ENCODE peak calls at places on chromosomes 4 and X, in ten cellular contexts. K is HepG2, X is IMR-90, F is upper lobe of left lung, J is body of pancreas, H is heart left ventricle, Y is HCT116, N is gastrocnemius medialis, D is K562, M is right lobe of liver. V is an unnamed sample. For H3K4me1 and H3K36me3, the result is how much of the 10 kb centered on the place peaks cover.

GRCh38 chr4:145815027-145815612 is 123.5 kb downstream of the ZNF827 start:
- ATAC-seq in X (peak), D (no peak), F (no peak), M (no peak), J (no peak), H (no peak), N (no peak), K (no peak), Y (no peak), V (no peak)

GRCh38 chr4:16310606-16311005 is 84.3 kb upstream of the TAPT1 start:
- ATAC-seq in J (no peak), D (no peak), H (no peak), M (no peak), F (no peak), N (no peak), Y (no peak), K (no peak), X (no peak), V (no peak)

GRCh38 chr4:155946486-155946885 is 7.2 kb downstream of the CTSO start:
- ATAC-seq in M (no peak), X (no peak), H (peak), J (no peak), Y (no peak), K (no peak), F (peak), D (no peak), N (no peak), V (no peak)

GRCh38 chr4:141375855-141376254 is 155.2 kb downstream of the ZNF330 start:
- ATAC-seq in X (peak), Y (peak), J (peak), K (peak), F (peak), H (peak), N (no peak), D (no peak), M (no peak), V (no peak)

GRCh38 chrX:121823406-121823805 is 776.0 kb downstream of the GLUD2 start:
- ATAC-seq in X (no peak), Y (no peak), M (no peak), H (no peak), D (no peak), N (no peak), F (no peak), J (no peak), K (no peak), V (no peak)

GRCh38 chr4:153205028-153205648 is 895 bp downstream of the TRIM2 start:
- ATAC-seq in J (peak), Y (peak), F (peak), M (peak), N (no peak), K (peak), D (no peak), H (peak), X (no peak), V (no peak)

GRCh38 chrX:46922601-46923000 is 10.4 kb downstream of the JADE3 start:
- ATAC-seq in D (no peak), J (no peak), X (no peak), Y (no peak), K (no peak), H (no peak), M (no peak), F (no peak), N (no peak), V (no peak)

GRCh38 chr4:81392164-81392563 is 79.5 kb downstream of the RASGEF1B start:
- ATAC-seq in N (no peak), M (no peak), X (no peak), J (no peak), H (no peak), D (no peak), K (no peak), F (no peak), Y (no peak), V (no peak)

GRCh38 chr4:139461022-139461421 is 7.1 kb downstream of the RAB33B start:
- ATAC-seq in D (peak), Y (peak), X (no peak), N (no peak), M (no peak), F (no peak), K (no peak), J (no peak), H (peak), V (no peak)

GRCh38 chr4:69744157-69744478 is 16.3 kb downstream of the SULT1B1 start:
- ATAC-seq in X (no peak), H (no peak), M (no peak), J (no peak), N (no peak), K (no peak), Y (no peak), F (peak), D (no peak), V (no peak)

GRCh38 chr4:150244600-150244999 is 166.4 kb downstream of the DCLK2 start:
- ATAC-seq in Y (no peak), H (no peak), J (no peak), F (no peak), D (no peak), M (no peak), N (no peak), K (no peak), X (peak), V (no peak)

GRCh38 chr4:36502350-36502749 is 220.9 kb downstream of the DTHD1 start:
- ATAC-seq in F (no peak), X (no peak), J (no peak), H (no peak), Y (no peak), D (no peak), N (no peak), K (no peak), M (no peak), V (no peak)

GRCh38 chr4:145011636-145012035 is 86.4 kb downstream of the ANAPC10 start:
- ATAC-seq in K (no peak), H (peak), J (no peak), N (no peak), F (no peak), Y (no peak), M (no peak), D (no peak), X (no peak), V (no peak)

GRCh38 chrX:103831342-103831802 is 685 bp downstream of the RAB9B start:
- ATAC-seq in K (no peak), F (no peak), D (no peak), Y (no peak), N (peak), X (no peak), J (no peak), M (no peak), H (peak), V (peak)

GRCh38 chr4:187085339-187085738 is 361.7 kb upstream of the FAT1 start:
- ATAC-seq in J (no peak), D (no peak), K (no peak), Y (no peak), M (no peak), H (no peak), F (no peak), N (no peak), X (no peak), V (no peak)

GRCh38 chr4:54800831-54801530 is 143.2 kb downstream of the KIT start:
- ATAC-seq in K (no peak), N (no peak), J (no peak), H (peak), M (no peak), X (no peak), F (no peak), Y (no peak), D (no peak), V (no peak)

GRCh38 chr4:172708184-172708583 is 460.4 kb upstream of the GALNT7 start:
- ATAC-seq in N (no peak), F (no peak), K (no peak), X (no peak), J (no peak), M (no peak), H (no peak), Y (no peak), D (no peak), V (no peak)

GRCh38 chr4:126446917-126447316 is 1132.2 kb downstream of the FAT4 start:
- ATAC-seq in D (no peak), X (no peak), Y (no peak), M (no peak), N (no peak), K (no peak), F (no peak), J (no peak), H (no peak), V (no peak)

GRCh38 chr4:89056953-89057398 is at the start of gene FAM13A:
- ATAC-seq in Y (peak), F (peak), H (peak), X (peak), N (peak), M (peak), K (peak), D (peak), J (peak), V (peak)

GRCh38 chrX:69387559-69388487 is 116.3 kb upstream of the NALF2 start:
- ATAC-seq in J (no peak), X (peak), F (peak), H (peak), Y (peak), N (no peak), K (peak), M (peak), D (peak), V (no peak)

GRCh38 chrX:21490341-21490740 is 116.1 kb downstream of the CNKSR2 start:
- ATAC-seq in Y (no peak), D (no peak), H (no peak), K (no peak), N (no peak), X (no peak), J (no peak), F (no peak), M (no peak), V (no peak)

GRCh38 chrX:8721536-8721935 is 10.4 kb downstream of the ANOS1 start:
- ATAC-seq in J (no peak), M (no peak), F (no peak), X (no peak), D (no peak), N (no peak), K (no peak), H (no peak), Y (no peak), V (no peak)

GRCh38 chr4:119683518-119683917 is 54.9 kb upstream of the PDE5A start:
- ATAC-seq in H (peak), F (no peak), M (peak), J (peak), Y (no peak), K (no peak), N (no peak), X (peak), D (no peak), V (peak)

GRCh38 chr4:98828801-98829200 is 100.1 kb downstream of the EIF4E start:
- ATAC-seq in M (no peak), D (peak), F (no peak), K (peak), N (no peak), J (no peak), Y (peak), H (no peak), X (no peak), V (no peak)

GRCh38 chrX:155577682-155578081 is 35.1 kb downstream of the TMLHE start:
- ATAC-seq in X (no peak), F (peak), J (no peak), H (no peak), N (no peak), M (peak), Y (no peak), K (no peak), D (no peak), V (no peak)

GRCh38 chr4:140047781-140048180 is 106.2 kb downstream of the MAML3 start:
- ATAC-seq in D (no peak), J (no peak), M (no peak), H (no peak), F (no peak), Y (no peak), K (no peak), N (no peak), X (no peak), V (no peak)

GRCh38 chrX:47209508-47210238 is 8.8 kb upstream of the CDK16 start:
- ATAC-seq in K (no peak), X (no peak), H (peak), F (no peak), N (peak), D (no peak), M (no peak), Y (no peak), J (no peak), V (no peak)

GRCh38 chr4:108433832-108434231 is 186.5 kb upstream of the RPL34 start:
- ATAC-seq in Y (no peak), J (no peak), H (peak), K (no peak), D (no peak), X (peak), F (no peak), N (no peak), M (no peak), V (no peak)

GRCh38 chr4:189092596-189092995 is 848.1 kb upstream of the FRG1 start:
- ATAC-seq in F (no peak), H (no peak), M (no peak), N (no peak), K (no peak), D (no peak), X (peak), J (no peak), Y (no peak), V (no peak)

GRCh38 chrX:11540532-11541377 is 125.0 kb downstream of the ARHGAP6 start:
- ATAC-seq in M (no peak), Y (no peak), H (peak), K (no peak), N (peak), F (peak), J (no peak), D (peak), X (peak), V (peak)

GRCh38 chr4:127586922-127587571 is 45.7 kb upstream of the INTU start:
- ATAC-seq in N (no peak), H (peak), Y (peak), M (peak), J (peak), D (peak), F (peak), X (peak), K (peak), V (no peak)

GRCh38 chr4:158169931-158170690 is 2.7 kb downstream of the GASK1B start:
- ATAC-seq in J (no peak), D (no peak), H (peak), N (peak), M (peak), K (peak), Y (no peak), X (peak), F (no peak), V (peak)

GRCh38 chr4:76532810-76533209 is 97.8 kb downstream of the SHROOM3 start:
- ATAC-seq in K (no peak), M (no peak), N (no peak), Y (no peak), D (no peak), J (no peak), F (no peak), H (no peak), X (no peak), V (no peak)

GRCh38 chr4:165384608-165385007 is 5.8 kb downstream of the CPE start:
- ATAC-seq in Y (peak), X (no peak), N (no peak), M (no peak), J (no peak), H (no peak), D (peak), K (no peak), F (no peak), V (no peak)

GRCh38 chr4:41145571-41146078 is 68.7 kb downstream of the APBB2 start:
- ATAC-seq in K (peak), M (no peak), D (no peak), F (no peak), J (no peak), H (no peak), X (no peak), Y (peak), N (no peak), V (no peak)

GRCh38 chr4:41142946-41143720 is 71.2 kb downstream of the APBB2 start:
- ATAC-seq in X (peak), F (peak), D (no peak), J (peak), K (no peak), N (peak), H (peak), M (peak), Y (peak), V (peak)

GRCh38 chr4:41146196-41146595 is 68.1 kb downstream of the APBB2 start:
- ATAC-seq in J (no peak), Y (peak), F (no peak), M (no peak), K (no peak), H (no peak), N (no peak), D (no peak), X (no peak), V (no peak)

GRCh38 chr4:41143721-41144379 is 70.5 kb downstream of the APBB2 start:
- ATAC-seq in M (peak), H (peak), Y (no peak), F (no peak), X (peak), K (no peak), J (no peak), N (no peak), D (no peak), V (peak)

GRCh38 chr4:41144812-41145211 is 69.5 kb downstream of the APBB2 start:
- ATAC-seq in H (no peak), X (no peak), D (no peak), K (peak), M (no peak), Y (peak), F (no peak), N (no peak), J (no peak), V (no peak)
- H3K4me1 ChIP-seq in H (under half), X (under half), D (under half), K (half or more), M (under half), Y (half or more), F (under half), N (half or more), J (under half), V (half or more)

GRCh38 chrX:40709395-40709794 is 25.9 kb downstream of the MED14 start:
- ATAC-seq in Y (no peak), D (no peak), K (no peak), M (no peak), F (no peak), H (no peak), X (no peak), N (no peak), J (no peak), V (no peak)
- H3K36me3 ChIP-seq in Y (under half), D (half or more), K (under half), M (under half), F (under half), H (half or more), X (under half), N (under half), J (under half), V (under half)

GRCh38 chr4:183241322-183241640 is 78.8 kb downstream of the CLDN22 start:
- ATAC-seq in J (peak), M (no peak), H (peak), Y (peak), X (peak), F (no peak), D (peak), K (peak), N (no peak), V (no peak)
- TF ChIP-seq POLR2A in J (no peak), M (no peak), H (no peak), Y (no peak), X (no peak), F (no peak), D (no peak), K (no peak), N (no peak), V (no peak)

GRCh38 chr4:2583092-2583491 is 46.6 kb downstream of the FAM193A start:
- ATAC-seq in Y (no peak), F (peak), J (peak), N (peak), D (peak), H (no peak), K (peak), M (peak), X (no peak), V (no peak)

GRCh38 chr4:2587215-2587823 is 50.9 kb downstream of the FAM193A start:
- ATAC-seq in J (no peak), M (no peak), K (peak), N (peak), Y (no peak), H (peak), D (no peak), F (no peak), X (peak), V (no peak)

GRCh38 chr4:2588259-2588658 is 51.8 kb downstream of the FAM193A start:
- ATAC-seq in X (no peak), D (no peak), M (no peak), N (no peak), H (no peak), J (no peak), K (no peak), F (no peak), Y (no peak), V (no peak)

GRCh38 chr4:2583517-2583916 is 47.1 kb downstream of the FAM193A start:
- ATAC-seq in Y (no peak), M (peak), F (peak), J (peak), X (peak), D (peak), H (peak), N (peak), K (peak), V (peak)

GRCh38 chr4:2586502-2586901 is 50.1 kb downstream of the FAM193A start:
- ATAC-seq in F (no peak), Y (no peak), J (no peak), N (no peak), K (no peak), X (no peak), M (no peak), D (no peak), H (no peak), V (no peak)
- H3K4me1 ChIP-seq in F (half or more), Y (under half), J (half or more), N (half or more), K (under half), X (under half), M (under half), D (under half), H (under half), V (half or more)

GRCh38 chr4:183291070-183291469 is 29.0 kb downstream of the CLDN22 start:
- ATAC-seq in Y (no peak), X (no peak), N (no peak), K (no peak), D (no peak), M (no peak), J (no peak), H (no peak), F (no peak), V (no peak)
- H3K36me3 ChIP-seq in Y (under half), X (under half), N (under half), K (under half), D (under half), M (under half), J (under half), H (half or more), F (under half), V (under half)

GRCh38 chr4:184348311-184349233 is 125.8 kb downstream of the IRF2 start:
- ATAC-seq in D (peak), X (peak), J (peak), N (peak), F (peak), M (peak), Y (no peak), K (peak), H (peak), V (no peak)
- TF ChIP-seq POLR2A in D (no peak), X (no peak), J (no peak), N (peak), F (no peak), M (peak), Y (no peak), K (peak), H (peak), V (no peak)